ENCODE peak calls at places on chromosomes 16 and 17, in seven cellular contexts. G is uterus, L is stomach, A is HepG2, C is thyroid gland, S is A549, X is HCT116. Q is an unnamed sample. For H3K4me1, the result is how much of the 10 kb centered on the place peaks cover.

GRCh38 chr17:74742153-74742515 is 5.1 kb downstream of the RAB37 start:
- DNase-seq in G (no peak), C (no peak), A (no peak), X (no peak), L (no peak), S (no peak), Q (no peak)

GRCh38 chr16:14608111-14608566 is 21.9 kb downstream of the PARN start:
- DNase-seq in A (no peak), S (no peak), L (no peak), G (no peak), C (no peak), X (no peak), Q (no peak)

GRCh38 chr16:19210968-19211367 is 42.9 kb downstream of the SYT17 start:
- DNase-seq in S (no peak), G (no peak), X (no peak), C (no peak), A (no peak), L (no peak), Q (no peak)

GRCh38 chr17:5065227-5065744 is 13.0 kb upstream of the ZFP3 start:
- DNase-seq in S (no peak), G (no peak), X (no peak), L (no peak), A (no peak), C (peak), Q (no peak)

GRCh38 chr16:74667215-74667765 is 613 bp upstream of the RFWD3 start:
- DNase-seq in L (peak), G (peak), X (no peak), A (peak), S (no peak), C (peak), Q (no peak)

GRCh38 chr17:17506181-17506741 is 10.1 kb upstream of the RASD1 start:
- DNase-seq in G (no peak), L (no peak), A (no peak), C (no peak), S (no peak), X (no peak), Q (peak)

GRCh38 chr17:31510273-31511175 is 119.0 kb downstream of the RAB11FIP4 start:
- DNase-seq in X (no peak), A (no peak), G (no peak), L (no peak), S (no peak), C (no peak), Q (peak)

GRCh38 chr16:632486-633335 is 1.9 kb downstream of the WFIKKN1 start:
- DNase-seq in S (no peak), A (no peak), G (no peak), X (no peak), C (no peak), L (no peak), Q (no peak)

GRCh38 chr16:69931631-69932030 is 19.5 kb upstream of the CLEC18A start:
- DNase-seq in S (no peak), L (no peak), C (no peak), G (no peak), A (no peak), X (no peak), Q (no peak)

GRCh38 chr17:8800656-8801055 is 1.5 kb upstream of the MFSD6L start:
- DNase-seq in A (no peak), C (no peak), L (no peak), G (no peak), X (no peak), S (no peak), Q (no peak)

GRCh38 chr17:3381957-3382356 is 4.2 kb downstream of the OR3A2 start:
- DNase-seq in A (no peak), X (no peak), L (no peak), S (no peak), G (no peak), C (no peak), Q (no peak)

GRCh38 chr17:3385869-3386816 is at the start of gene OR3A2:
- DNase-seq in L (no peak), A (no peak), S (no peak), G (no peak), C (no peak), X (no peak), Q (no peak)
- TF ChIP-seq POLR2A in L (no peak), A (no peak), S (no peak), G (no peak), C (no peak), X (no peak), Q (no peak)

GRCh38 chr17:78044280-78044835 is 84.2 kb downstream of the TMC6 start:
- DNase-seq in L (no peak), X (peak), S (no peak), G (no peak), A (no peak), C (no peak), Q (no peak)
- H3K4me1 ChIP-seq in L (under half), X (under half), S (under half), G (under half), A (under half), C (under half), Q (under half)

GRCh38 chr16:1858189-1858588 is 13.8 kb downstream of the MEIOB start:
- DNase-seq in X (no peak), S (no peak), L (no peak), C (no peak), G (no peak), A (no peak), Q (no peak)
- H3K27ac ChIP-seq in X (no peak), S (no peak), L (no peak), C (no peak), G (no peak), A (no peak), Q (no peak)

DNA sequence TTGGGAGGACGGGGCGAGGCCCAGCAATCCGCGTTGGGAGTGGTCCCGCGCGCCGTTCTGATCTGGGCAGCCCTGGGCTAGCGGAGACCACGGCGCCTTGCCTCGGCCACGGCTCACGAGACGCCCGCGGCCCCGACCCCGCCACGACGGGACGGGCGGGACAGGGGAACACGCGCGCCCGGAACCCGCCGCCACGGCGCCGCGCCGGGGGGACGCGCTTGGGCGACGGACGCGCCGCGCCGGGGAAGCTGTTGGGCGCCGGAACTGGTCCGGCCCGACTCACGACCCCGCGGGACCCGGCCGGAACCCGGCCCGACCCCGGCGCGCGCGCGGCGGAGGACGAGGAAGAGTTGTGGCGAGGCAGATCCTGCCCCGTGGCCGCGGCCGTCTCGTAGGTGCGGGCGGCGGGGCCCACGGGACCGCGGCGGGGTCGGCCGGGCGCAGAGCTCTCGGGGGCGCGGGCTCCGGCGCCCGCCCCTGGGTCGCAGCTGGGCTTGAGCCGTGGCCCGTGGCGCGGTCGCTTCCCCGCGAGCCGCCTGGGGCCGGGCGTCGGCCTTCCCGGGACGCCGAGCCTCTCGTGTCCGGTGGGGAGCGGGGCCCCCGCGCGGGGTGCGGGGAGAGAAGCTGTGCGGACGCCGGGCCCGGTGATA is at the start of gene ACSF3:
- DNase-seq in G (peak), A (no peak), S (peak), X (no peak), L (peak), C (peak), Q (peak)
- TF ChIP-seq POLR2A in G (peak), A (peak), S (peak), X (peak), L (no peak), C (no peak), Q (no peak)

DNA sequence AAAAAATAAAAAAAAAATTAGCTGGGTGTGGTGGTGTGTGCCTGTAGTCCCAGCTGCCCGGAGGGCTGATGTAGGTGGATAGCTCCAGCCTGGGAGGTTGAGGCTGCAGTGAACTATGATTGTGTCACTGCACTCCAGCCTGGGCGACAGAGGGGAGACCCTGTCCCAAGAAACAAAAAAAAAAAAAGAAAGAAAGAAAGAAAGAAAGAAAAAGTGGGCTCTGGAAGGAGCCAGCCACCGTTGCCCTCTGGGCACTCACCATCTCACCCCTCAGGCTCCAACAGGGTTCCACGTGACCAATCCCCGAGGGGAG is 87.3 kb upstream of the TOB1 start:
- DNase-seq in A (no peak), X (no peak), L (no peak), G (no peak), S (no peak), C (no peak), Q (no peak)
- H3K4me1 ChIP-seq in A (half or more), X (half or more), L (half or more), G (under half), S (half or more), C (half or more), Q (half or more)